ENCODE peak calls at places on chromosomes 16 and 17, in nine cellular contexts. T is activated CD4-positive, alpha-beta T cell treated with anti-CD3 and anti-CD28 coated beads, Interleukin-2, amount 10 ng/mL, durations not matched to agents 24 days and 14 days; G is stimulated activated CD4-positive, alpha-beta T cell treated with anti-CD3 and anti-CD28 coated beads, Interleukin-15, amount 100 ng/mL, for 24 hours; W is C1 segment of cervical spinal cord; K is neural progenitor cell; Y is CD8-positive, alpha-beta memory T cell; A is NCI-H460; V is mucosa of gallbladder; D is OCI-LY7. F is an unnamed sample.

GRCh38 chr17:44540246-44541084 is 16.8 kb upstream of the FZD2 start:
- DNase-seq in K (no peak), T (no peak), A (no peak), G (no peak), W (no peak), V (no peak), D (no peak), Y (no peak), F (no peak)

GRCh38 chr17:45296003-45296832 is 20.6 kb downstream of the MAP3K14 start:
- DNase-seq in W (no peak), Y (no peak), K (no peak), A (no peak), T (no peak), V (no peak), G (peak), D (peak), F (no peak)

GRCh38 chr16:57133101-57133500 is 40.7 kb downstream of the CPNE2 start:
- DNase-seq in A (no peak), G (no peak), T (no peak), W (no peak), V (no peak), Y (no peak), D (no peak), K (peak), F (no peak)

GRCh38 chr16:681746-682427 is 1.7 kb downstream of the STUB1 start:
- DNase-seq in A (no peak), K (no peak), D (no peak), Y (no peak), W (no peak), G (no peak), V (no peak), T (no peak), F (no peak)

GRCh38 chr17:61627658-61628057 is 36.6 kb upstream of the NACA2 start:
- DNase-seq in D (no peak), G (no peak), A (no peak), K (no peak), W (no peak), Y (no peak), V (no peak), T (no peak), F (no peak)

GRCh38 chr17:11624968-11625367 is 26.7 kb downstream of the DNAH9 start:
- DNase-seq in G (no peak), Y (no peak), V (no peak), K (no peak), W (no peak), D (no peak), A (no peak), T (no peak), F (no peak)

GRCh38 chr16:48447940-48448536 is 62.8 kb upstream of the SIAH1 start:
- DNase-seq in D (no peak), G (no peak), K (no peak), W (no peak), V (no peak), A (no peak), T (no peak), Y (no peak), F (no peak)

GRCh38 chr16:64910351-64910750 is 211.5 kb downstream of the CDH11 start:
- DNase-seq in K (peak), W (no peak), T (no peak), D (no peak), V (peak), A (peak), G (no peak), Y (no peak), F (no peak)

GRCh38 chr17:36544049-36544319 is 735 bp upstream of the GGNBP2 start:
- DNase-seq in W (no peak), A (peak), K (peak), D (peak), T (no peak), Y (no peak), V (peak), G (no peak), F (peak)

GRCh38 chr16:50265260-50265659 is 1.1 kb upstream of the ADCY7 start:
- DNase-seq in D (peak), T (peak), Y (peak), K (no peak), W (no peak), V (no peak), A (peak), G (peak), F (peak)

GRCh38 chr16:48542020-48542473 is 67.9 kb downstream of the N4BP1 start:
- DNase-seq in V (peak), A (peak), G (peak), D (peak), T (peak), Y (no peak), W (peak), K (peak), F (peak)

GRCh38 chr16:84499638-84500037 is 4.8 kb downstream of the MEAK7 start:
- DNase-seq in W (no peak), K (no peak), Y (no peak), A (no peak), D (no peak), G (no peak), T (no peak), V (no peak), F (no peak)

GRCh38 chr16:50273888-50274770 is 7.8 kb downstream of the ADCY7 start:
- DNase-seq in A (no peak), K (no peak), V (no peak), W (peak), G (peak), T (peak), D (peak), Y (peak), F (no peak)

GRCh38 chr16:84284168-84284722 is 10.4 kb upstream of the WFDC1 start:
- DNase-seq in D (no peak), W (no peak), A (no peak), G (no peak), K (peak), Y (no peak), T (no peak), V (peak), F (no peak)

GRCh38 chr16:48054881-48055601 is 100.8 kb downstream of the ABCC12 start:
- DNase-seq in V (peak), Y (no peak), A (peak), T (peak), D (peak), W (peak), G (peak), K (peak), F (peak)

GRCh38 chr16:51818342-51818944 is 667.4 kb upstream of the SALL1 start:
- DNase-seq in A (no peak), G (peak), T (peak), V (peak), W (peak), D (peak), K (peak), Y (no peak), F (peak)

GRCh38 chr17:31089461-31089860 is 5.3 kb upstream of the NF1 start:
- DNase-seq in A (no peak), D (no peak), G (no peak), K (no peak), T (no peak), V (no peak), W (no peak), Y (no peak), F (no peak)

GRCh38 chr17:64278614-64279013 is 15.6 kb upstream of the TEX2 start:
- DNase-seq in A (no peak), V (no peak), D (peak), T (no peak), W (no peak), Y (no peak), K (no peak), G (no peak), F (no peak)

GRCh38 chr17:73991260-73991659 is 212.2 kb upstream of the RPL38 start:
- DNase-seq in G (no peak), T (no peak), K (no peak), V (no peak), W (no peak), A (no peak), Y (no peak), D (no peak), F (no peak)

GRCh38 chr17:28416703-28417311 is 10.8 kb upstream of the SLC46A1 start:
- DNase-seq in W (peak), D (peak), G (peak), V (peak), T (peak), A (peak), K (peak), Y (peak), F (peak)

GRCh38 chr17:47812146-47812920 is 9.3 kb downstream of the OSBPL7 start:
- DNase-seq in K (no peak), W (no peak), V (no peak), Y (peak), A (no peak), D (no peak), T (no peak), G (no peak), F (no peak)

GRCh38 chr17:76921340-76922036 is 53.3 kb downstream of the MGAT5B start:
- DNase-seq in W (no peak), K (no peak), V (no peak), A (no peak), D (no peak), Y (no peak), T (no peak), G (no peak), F (no peak)

GRCh38 chr16:15509593-15510520 is 75.5 kb downstream of the BMERB1 start:
- DNase-seq in W (no peak), A (no peak), K (peak), Y (no peak), G (no peak), V (no peak), T (peak), D (no peak), F (no peak)

GRCh38 chr17:37824534-37825485 is 80.0 kb upstream of the HNF1B start:
- DNase-seq in D (peak), W (no peak), G (no peak), T (no peak), A (peak), Y (no peak), K (no peak), V (no peak), F (peak)

F was measured in A549.